ENCODE peak calls at places on chromosomes 7 and 10, in ten cellular contexts. O, T, N, R, W, Y, U, M, J and G are unnamed samples.

GRCh38 chr10:103080891-103081581 is 112.0 kb downstream of the NT5C2 start:
- DNase-seq in O (no peak), R (no peak), T (no peak), N (no peak), Y (peak; percentile 35), M (no peak), W (no peak), U (no peak), J (no peak), G (no peak)

GRCh38 chr10:6973904-6974303 is 393.8 kb upstream of the PRKCQ start:
- DNase-seq in R (no peak), Y (no peak), U (no peak), W (no peak), M (no peak), J (no peak), T (no peak), O (no peak), N (no peak), G (no peak)

GRCh38 chr10:75395171-75395954 is 6.2 kb downstream of the ZNF503 start:
- DNase-seq in M (no peak), Y (peak; percentile 52), J (peak; percentile 29), W (peak; percentile 63), R (peak; percentile 76), O (peak; percentile 42), U (no peak), N (no peak), T (peak; percentile 48), G (no peak)

GRCh38 chr7:68820321-68820720 is 778.0 kb upstream of the AUTS2 start:
- DNase-seq in M (no peak), Y (no peak), J (no peak), N (no peak), R (no peak), T (no peak), O (no peak), W (no peak), U (no peak), G (no peak)

GRCh38 chr10:105187243-105187642 is 546.2 kb downstream of the SORCS3 start:
- DNase-seq in M (no peak), J (no peak), U (no peak), N (no peak), O (no peak), R (no peak), Y (no peak), W (no peak), T (no peak), G (peak; percentile 98)

GRCh38 chr7:131284702-131285419 is 42.8 kb upstream of the MKLN1 start:
- DNase-seq in M (no peak), J (no peak), U (no peak), W (peak; percentile 84), Y (peak; percentile 33), R (no peak), O (peak; percentile 22), N (no peak), T (no peak), G (no peak)

GRCh38 chr7:113955157-113955556 is 36.3 kb upstream of the PPP1R3A start:
- DNase-seq in T (no peak), N (no peak), J (no peak), M (no peak), O (no peak), Y (no peak), W (no peak), U (no peak), R (no peak), G (no peak)

GRCh38 chr10:1158066-1158465 is 101.9 kb downstream of the WDR37 start:
- DNase-seq in W (peak; percentile 16), M (no peak), Y (no peak), J (no peak), O (no peak), R (no peak), N (no peak), U (no peak), T (no peak), G (no peak)

GRCh38 chr7:24812313-24812945 is 55.2 kb upstream of the GSDME start:
- DNase-seq in W (no peak), J (peak; percentile 40), U (no peak), R (peak; percentile 72), N (peak; percentile 65), O (peak; percentile 65), T (peak; percentile 36), M (no peak), Y (peak; percentile 47), G (no peak)

GRCh38 chr10:121696854-121697253 is 98.6 kb upstream of the FGFR2 start:
- DNase-seq in N (peak; percentile 39), T (no peak), W (no peak), O (no peak), R (peak; percentile 87), U (no peak), Y (peak; percentile 26), M (peak; percentile 55), J (peak; percentile 35), G (no peak)

GRCh38 chr10:111087968-111088505 is 11.2 kb downstream of the ADRA2A start:
- DNase-seq in W (no peak), M (no peak), T (no peak), U (no peak), N (no peak), R (no peak), Y (no peak), J (no peak), O (no peak), G (no peak)

GRCh38 chr10:24360286-24361127 is 151.6 kb downstream of the KIAA1217 start:
- DNase-seq in T (peak; percentile 73), M (peak; percentile 47), R (peak; percentile 81), O (peak; percentile 88), N (peak; percentile 56), Y (peak; percentile 79), J (peak; percentile 64), W (peak; percentile 71), U (peak; percentile 28), G (no peak)

GRCh38 chr10:61643316-61643751 is 19.4 kb upstream of the CABCOCO1 start:
- DNase-seq in N (no peak), J (no peak), U (peak; percentile 69), R (peak; percentile 58), M (no peak), O (peak; percentile 92), Y (peak; percentile 52), T (peak; percentile 85), W (no peak), G (no peak)

GRCh38 chr7:43758861-43759683 is 592 bp downstream of the BLVRA start:
- DNase-seq in J (no peak), Y (peak; percentile 32), T (peak; percentile 31), N (peak; percentile 62), O (peak; percentile 41), U (no peak), W (no peak), M (no peak), R (peak; percentile 71), G (no peak)

GRCh38 chr7:55094122-55094690 is 75.4 kb downstream of the EGFR start:
- DNase-seq in N (no peak), Y (no peak), R (no peak), M (no peak), O (no peak), U (no peak), T (no peak), J (no peak), W (no peak), G (no peak)

GRCh38 chr10:21533577-21534475 is at the start of gene MLLT10:
- DNase-seq in J (peak; percentile 96), O (peak; percentile 92), W (peak; percentile 90), N (peak; percentile 98), T (peak; percentile 94), M (peak; percentile 81), U (peak; percentile 98), R (peak; percentile 97), Y (peak; percentile 91), G (peak; percentile 86)
- TF ChIP-seq CTCF in J (no peak), O (peak; percentile 32), W (no peak), N (no peak), T (peak; percentile 28), M (peak; percentile 28), U (peak; percentile 24), R (no peak), Y (peak; percentile 46), G (peak; percentile 28)

GRCh38 chr10:119650062-119650461 is 1.1 kb upstream of the BAG3 start:
- DNase-seq in W (no peak), T (no peak), J (no peak), M (no peak), N (no peak), U (no peak), Y (no peak), O (no peak), R (no peak), G (no peak)
- H3K4me3 ChIP-seq in W (no peak overlapping the region), T (no peak overlapping the region), J (no peak overlapping the region), M (no peak overlapping the region), N (no peak overlapping the region), U (no peak overlapping the region), Y (no peak overlapping the region), O (no peak overlapping the region), R (peak overlapping the region; percentile 92), G (no peak overlapping the region)

DNA sequence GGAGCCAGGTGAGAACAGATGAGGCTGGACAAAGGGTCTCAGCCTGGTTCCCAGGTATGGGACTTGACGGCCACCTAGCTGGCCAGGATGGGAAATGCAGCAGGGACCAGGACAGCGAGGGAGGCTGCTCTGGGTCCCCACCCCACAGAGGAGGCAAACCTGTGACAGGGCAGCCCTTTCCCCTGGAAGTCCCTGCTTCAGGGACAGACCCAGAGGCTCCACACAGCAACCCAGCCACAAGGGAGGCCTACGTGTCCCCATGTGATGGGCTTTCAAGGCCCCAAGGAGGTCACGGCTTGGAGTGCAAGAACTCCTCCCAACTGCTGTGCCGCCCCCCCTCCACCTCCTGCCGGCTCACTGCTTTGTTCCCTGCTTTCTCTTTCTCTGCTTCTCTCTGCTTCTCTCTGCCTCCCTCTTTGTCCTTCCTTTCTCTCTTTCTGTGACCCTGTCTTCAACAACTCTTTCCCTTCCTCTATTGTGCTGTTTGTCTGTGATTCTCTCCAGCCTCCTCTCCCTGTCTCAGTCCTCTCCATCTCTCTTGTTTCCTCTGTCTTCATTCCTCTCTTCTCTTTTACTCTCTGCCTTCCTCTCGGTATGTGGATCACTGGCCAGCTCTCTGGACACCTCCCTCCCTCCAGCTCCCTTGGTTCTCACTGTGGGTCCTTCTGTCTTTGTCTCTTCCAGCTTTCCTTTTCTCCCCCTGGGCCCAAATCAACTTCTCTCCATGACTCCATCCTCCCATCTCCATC is 9.6 kb upstream of the EIF5AL1 start:
- DNase-seq in R (peak; percentile 79), M (no peak), J (peak; percentile 30), U (no peak), W (no peak), T (no peak), N (no peak), O (peak; percentile 23), Y (peak; percentile 21), G (no peak)
- TF ChIP-seq CTCF in R (peak; percentile 75), M (peak; percentile 56), J (peak; percentile 52), U (no peak), W (no peak), T (peak; percentile 33), N (peak; percentile 22), O (peak; percentile 53), Y (peak; percentile 49), G (peak; percentile 52)

DNA sequence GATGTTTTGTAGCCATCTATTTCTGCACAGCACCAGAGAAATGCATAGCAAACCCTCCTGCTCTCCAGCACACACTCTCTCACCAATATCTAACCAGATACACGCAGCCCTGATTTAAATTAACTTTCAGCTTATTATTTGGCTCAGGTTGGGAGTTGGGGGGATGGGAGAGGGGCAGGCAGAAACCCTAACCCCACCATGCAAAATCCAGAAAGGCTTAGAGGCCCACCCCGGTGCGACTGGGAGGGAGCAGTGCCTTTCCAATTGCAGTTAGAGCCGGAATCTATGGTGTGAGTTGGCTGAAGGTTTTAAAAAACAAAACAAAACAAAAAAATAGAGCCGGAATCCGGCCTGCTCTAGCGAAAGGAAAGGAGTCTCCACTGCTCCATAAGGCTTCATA is 3.0 kb downstream of the IGF2BP3 start:
- DNase-seq in J (no peak), W (no peak), R (peak; percentile 50), O (no peak), Y (no peak), U (no peak), N (no peak), M (no peak), T (no peak), G (no peak)
- H3K4me3 ChIP-seq in J (peak overlapping the region; percentile 80), W (no peak overlapping the region), R (peak overlapping the region; percentile 64), O (peak overlapping the region; percentile 82), Y (peak overlapping the region; percentile 54), U (peak overlapping the region; percentile 64), N (peak overlapping the region; percentile 98), M (peak overlapping the region; percentile 75), T (peak overlapping the region; percentile 57), G (peak overlapping the region; percentile 75)